ENCODE peak calls at places on chromosomes 13 and 19, in ten cellular contexts. E, P, O, T, J, G, Z, C, U and Y are unnamed samples.

GRCh38 chr13:112619730-112620639 is 32.0 kb upstream of the TUBGCP3 start:
- DNase-seq in E (peak), P (peak), O (no peak), T (no peak), J (no peak), G (no peak), Z (peak), C (peak), U (no peak), Y (peak)

GRCh38 chr13:30904043-30904442 is 2.0 kb upstream of the MEDAG start:
- DNase-seq in E (no peak), P (no peak), O (no peak), T (no peak), J (no peak), G (no peak), Z (no peak), C (no peak), U (no peak), Y (no peak)

GRCh38 chr13:73849292-73849691 is 284.9 kb downstream of the KLF12 start:
- DNase-seq in E (peak), P (peak), O (no peak), T (no peak), J (peak), G (no peak), Z (no peak), C (no peak), U (peak), Y (no peak)

GRCh38 chr19:46529622-46530451 is 34.2 kb upstream of the PNMA8B start:
- DNase-seq in E (peak), P (peak), O (peak), T (no peak), J (peak), G (peak), Z (peak), C (peak), U (peak), Y (peak)

GRCh38 chr19:18985257-18985656 is 44.2 kb upstream of the HOMER3 start:
- DNase-seq in E (no peak), P (no peak), O (no peak), T (no peak), J (no peak), G (no peak), Z (no peak), C (no peak), U (no peak), Y (no peak)

GRCh38 chr13:102310691-102311432 is 91.0 kb downstream of the FGF14 start:
- DNase-seq in E (no peak), P (no peak), O (no peak), T (no peak), J (no peak), G (peak), Z (peak), C (peak), U (no peak), Y (no peak)

GRCh38 chr13:44051405-44051804 is 171.7 kb downstream of the LACC1 start:
- DNase-seq in E (no peak), P (no peak), O (no peak), T (no peak), J (no peak), G (no peak), Z (no peak), C (no peak), U (no peak), Y (no peak)

GRCh38 chr19:6639439-6639838 is 30.5 kb downstream of the TNFSF14 start:
- DNase-seq in E (no peak), P (no peak), O (no peak), T (no peak), J (no peak), G (no peak), Z (no peak), C (no peak), U (no peak), Y (no peak)

GRCh38 chr19:56245062-56245740 is 27.3 kb upstream of the EDDM13 start:
- DNase-seq in E (no peak), P (no peak), O (no peak), T (no peak), J (no peak), G (no peak), Z (no peak), C (no peak), U (no peak), Y (no peak)

GRCh38 chr13:38590230-38590629 is 96.6 kb upstream of the FREM2 start:
- DNase-seq in E (no peak), P (no peak), O (no peak), T (no peak), J (no peak), G (no peak), Z (no peak), C (no peak), U (no peak), Y (no peak)

GRCh38 chr19:1163934-1164683 is 10.0 kb downstream of the SBNO2 start:
- DNase-seq in E (no peak), P (no peak), O (no peak), T (no peak), J (no peak), G (no peak), Z (no peak), C (peak), U (no peak), Y (no peak)

GRCh38 chr19:390386-391198 is 18.4 kb downstream of the C2CD4C start:
- DNase-seq in E (no peak), P (no peak), O (no peak), T (no peak), J (no peak), G (no peak), Z (no peak), C (no peak), U (peak), Y (no peak)

GRCh38 chr19:44809856-44810554 is 1.1 kb downstream of the BCAM start:
- DNase-seq in E (no peak), P (no peak), O (no peak), T (no peak), J (no peak), G (no peak), Z (no peak), C (no peak), U (no peak), Y (no peak)

GRCh38 chr19:6061420-6062130 is 48.7 kb downstream of the RFX2 start:
- DNase-seq in E (no peak), P (no peak), O (no peak), T (no peak), J (no peak), G (peak), Z (peak), C (no peak), U (no peak), Y (no peak)

GRCh38 chr19:5617080-5617479 is 5.5 kb downstream of the SAFB2 start:
- DNase-seq in E (no peak), P (no peak), O (no peak), T (no peak), J (no peak), G (no peak), Z (no peak), C (no peak), U (no peak), Y (no peak)

GRCh38 chr19:45473366-45474190 is 5.8 kb downstream of the FOSB start:
- DNase-seq in E (peak), P (no peak), O (no peak), T (no peak), J (no peak), G (no peak), Z (no peak), C (no peak), U (no peak), Y (no peak)

GRCh38 chr13:33022986-33023385 is 6.8 kb downstream of the KL start:
- DNase-seq in E (no peak), P (no peak), O (no peak), T (no peak), J (no peak), G (no peak), Z (no peak), C (no peak), U (no peak), Y (no peak)

GRCh38 chr19:52669586-52669985 is 31.4 kb upstream of the ZNF83 start:
- DNase-seq in E (no peak), P (no peak), O (no peak), T (no peak), J (no peak), G (no peak), Z (no peak), C (no peak), U (no peak), Y (no peak)

GRCh38 chr13:57624565-57625435 is 6.7 kb upstream of the PCDH17 start:
- DNase-seq in E (peak), P (peak), O (no peak), T (no peak), J (peak), G (no peak), Z (peak), C (peak), U (no peak), Y (peak)

GRCh38 chr13:113083402-113084061 is 22.1 kb upstream of the F7 start:
- DNase-seq in E (no peak), P (peak), O (no peak), T (no peak), J (peak), G (no peak), Z (no peak), C (peak), U (no peak), Y (no peak)